ENCODE peak calls at places on chromosomes 5 and 9, in four cellular contexts. A is pancreas, H is lower lobe of right lung, L is ascending aorta. B is an unnamed sample.

GRCh38 chr5:150703767-150704166 is 2.9 kb upstream of the RBM22 start:
- DNase-seq in A (no peak), H (no peak), L (no peak), B (no peak)

GRCh38 chr9:130129425-130130061 is 42.7 kb upstream of the NCS1 start:
- DNase-seq in A (no peak), H (peak; percentile 33), L (no peak), B (peak; percentile 40)

GRCh38 chr9:129197978-129198736 is 20.1 kb upstream of the IER5L start:
- DNase-seq in A (no peak), H (no peak), L (no peak), B (no peak)

GRCh38 chr9:34958411-34958982 is 412 bp downstream of the PHF24 start:
- DNase-seq in A (no peak), H (no peak), L (no peak), B (no peak)

GRCh38 chr9:99167694-99168093 is 54.0 kb downstream of the ALG2 start:
- DNase-seq in A (no peak), H (no peak), L (no peak), B (no peak)

GRCh38 chr5:103244398-103244797 is 14.2 kb upstream of the MACIR start:
- DNase-seq in A (no peak), H (no peak), L (no peak), B (no peak)

GRCh38 chr5:8241558-8241957 is 372.6 kb downstream of the MTRR start:
- DNase-seq in A (no peak), H (no peak), L (no peak), B (no peak)

GRCh38 chr9:304519-305185 is 90.0 kb downstream of the DOCK8 start:
- DNase-seq in A (no peak), H (no peak), L (no peak), B (no peak)

GRCh38 chr9:31071606-31072286 is 1312.7 kb upstream of the ACO1 start:
- DNase-seq in A (no peak), H (peak; percentile 23), L (no peak), B (no peak)

GRCh38 chr9:113963017-113963620 is 87.0 kb downstream of the ZNF618 start:
- DNase-seq in A (peak; percentile 68), H (peak; percentile 60), L (no peak), B (no peak)

GRCh38 chr9:20884985-20885593 is 146.4 kb downstream of the HACD4 start:
- DNase-seq in A (peak; percentile 31), H (peak; percentile 55), L (no peak), B (no peak)

GRCh38 chr5:56078271-56078670 is 83.5 kb upstream of the IL6ST start:
- DNase-seq in A (no peak), H (no peak), L (no peak), B (no peak)

GRCh38 chr5:178483620-178484019 is 106.6 kb downstream of the COL23A1 start:
- DNase-seq in A (no peak), H (peak; percentile 74), L (peak; percentile 24), B (no peak)

GRCh38 chr9:82149647-82150046 is 161.1 kb downstream of the SPATA31D1 start:
- DNase-seq in A (no peak), H (no peak), L (no peak), B (no peak)

GRCh38 chr9:38200431-38200830 is 131.4 kb upstream of the SHB start:
- DNase-seq in A (no peak), H (no peak), L (no peak), B (peak; percentile 6)
- H3K27ac ChIP-seq in A (no peak overlapping the region), H (no peak overlapping the region), L (no peak overlapping the region), B (no peak overlapping the region)

GRCh38 chr9:69090943-69091342 is 55.4 kb downstream of the FXN start:
- DNase-seq in A (no peak), H (no peak), L (no peak), B (no peak)
- H3K27ac ChIP-seq in A (no peak overlapping the region), H (peak overlapping the region; percentile 13), L (peak overlapping the region; percentile 37), B (no peak overlapping the region)

GRCh38 chr5:106522296-106522695 is 1148.4 kb downstream of the EFNA5 start:
- DNase-seq in A (no peak), H (no peak), L (no peak), B (no peak)
- H3K27ac ChIP-seq in A (no peak overlapping the region), H (no peak overlapping the region), L (no peak overlapping the region), B (no peak overlapping the region)

GRCh38 chr9:109014267-109015025 is 1.1 kb upstream of the CTNNAL1 start:
- DNase-seq in A (peak; percentile 28), H (no peak), L (no peak), B (no peak)
- H3K27ac ChIP-seq in A (peak overlapping the region; percentile 94), H (peak overlapping the region; percentile 87), L (peak overlapping the region; percentile 94), B (peak overlapping the region; percentile 66)

GRCh38 chr5:154849791-154850201 is 607 bp downstream of the FAXDC2 start:
- DNase-seq in A (no peak), H (no peak), L (no peak), B (no peak)
- H3K27ac ChIP-seq in A (peak overlapping the region; percentile 73), H (peak overlapping the region; percentile 82), L (peak overlapping the region; percentile 55), B (peak overlapping the region; percentile 96)

B was measured in substantia nigra.